ENCODE peak calls at places on chromosomes 3 and 15, in six cellular contexts. J is astrocyte of the spinal cord, C is BJ, A is upper lobe of right lung, I is HepG2, N is cardiac muscle cell. M is an unnamed sample.

GRCh38 chr3:58575986-58576652 is 1.1 kb downstream of the FAM107A start:
- DNase-seq in J (no peak), C (no peak), A (no peak), I (no peak), N (peak; percentile 60), M (no peak)

GRCh38 chr15:25535866-25536265 is 97.0 kb upstream of the UBE3A start:
- DNase-seq in J (no peak), C (no peak), A (no peak), I (no peak), N (no peak), M (no peak)

GRCh38 chr15:65981837-65982696 is 112.8 kb downstream of the RAB11A start:
- DNase-seq in J (no peak), C (no peak), A (peak; percentile 72), I (peak; percentile 18), N (no peak), M (no peak)

GRCh38 chr15:31303434-31304073 is 23.1 kb upstream of the KLF13 start:
- DNase-seq in J (no peak), C (no peak), A (peak; percentile 76), I (no peak), N (peak; percentile 23), M (no peak)

GRCh38 chr3:126895178-126896066 is 87.5 kb upstream of the PLXNA1 start:
- DNase-seq in J (no peak), C (no peak), A (no peak), I (no peak), N (peak; percentile 29), M (no peak)

GRCh38 chr3:113654310-113654709 is 42.1 kb downstream of the USF3 start:
- DNase-seq in J (no peak), C (no peak), A (no peak), I (no peak), N (no peak), M (no peak)

GRCh38 chr3:112605285-112605684 is 35.7 kb downstream of the CCDC80 start:
- DNase-seq in J (peak; percentile 99), C (peak; percentile 55), A (no peak), I (no peak), N (peak; percentile 94), M (no peak)

GRCh38 chr3:52099006-52099405 is 42.6 kb upstream of the DUSP7 start:
- DNase-seq in J (no peak), C (no peak), A (peak; percentile 81), I (peak; percentile 38), N (no peak), M (no peak)

GRCh38 chr3:167033866-167034265 is 346.2 kb downstream of the ZBBX start:
- DNase-seq in J (no peak), C (no peak), A (no peak), I (no peak), N (no peak), M (no peak)

GRCh38 chr3:112685435-112685834 is 44.5 kb upstream of the CCDC80 start:
- DNase-seq in J (peak; percentile 75), C (peak; percentile 86), A (no peak), I (no peak), N (no peak), M (no peak)

GRCh38 chr3:151940481-151940880 is 67.0 kb downstream of the SUCNR1 start:
- DNase-seq in J (no peak), C (no peak), A (no peak), I (no peak), N (no peak), M (no peak)

GRCh38 chr3:113620091-113620490 is 76.4 kb downstream of the USF3 start:
- DNase-seq in J (no peak), C (no peak), A (no peak), I (no peak), N (no peak), M (no peak)

GRCh38 chr3:188687389-188687788 is 484.4 kb upstream of the TPRG1 start:
- DNase-seq in J (peak; percentile 83), C (peak; percentile 34), A (no peak), I (no peak), N (peak; percentile 49), M (no peak)
- TF ChIP-seq CTCF in J (peak; percentile 47), C (peak; percentile 38), A (peak; percentile 11), I (no peak), N (peak; percentile 27), M (peak; percentile 47)

GRCh38 chr3:122562923-122563716 is 980 bp downstream of the PARP9 start:
- DNase-seq in J (no peak), C (no peak), A (no peak), I (no peak), N (peak; percentile 8), M (no peak)
- H3K4me3 ChIP-seq in J (peak overlapping the region; percentile 64), C (peak overlapping the region; percentile 85), A (peak overlapping the region; percentile 86), I (peak overlapping the region; percentile 82), N (no peak overlapping the region), M (peak overlapping the region; percentile 72)

GRCh38 chr15:101228313-101228712 is 23.5 kb downstream of the CHSY1 start:
- DNase-seq in J (no peak), C (no peak), A (no peak), I (no peak), N (no peak), M (no peak)

GRCh38 chr15:101239724-101240136 is 12.1 kb downstream of the CHSY1 start:
- DNase-seq in J (no peak), C (no peak), A (no peak), I (no peak), N (no peak), M (no peak)

GRCh38 chr15:101232677-101233076 is 19.2 kb downstream of the CHSY1 start:
- DNase-seq in J (no peak), C (no peak), A (no peak), I (no peak), N (no peak), M (no peak)

GRCh38 chr15:101237161-101237775 is 14.6 kb downstream of the CHSY1 start:
- DNase-seq in J (no peak), C (no peak), A (no peak), I (no peak), N (peak; percentile 68), M (no peak)

GRCh38 chr15:101233651-101234281 is 18.1 kb downstream of the CHSY1 start:
- DNase-seq in J (no peak), C (no peak), A (no peak), I (no peak), N (no peak), M (no peak)
- TF ChIP-seq CTCF in J (no peak), C (no peak), A (no peak), I (no peak), N (no peak), M (no peak)

DNA sequence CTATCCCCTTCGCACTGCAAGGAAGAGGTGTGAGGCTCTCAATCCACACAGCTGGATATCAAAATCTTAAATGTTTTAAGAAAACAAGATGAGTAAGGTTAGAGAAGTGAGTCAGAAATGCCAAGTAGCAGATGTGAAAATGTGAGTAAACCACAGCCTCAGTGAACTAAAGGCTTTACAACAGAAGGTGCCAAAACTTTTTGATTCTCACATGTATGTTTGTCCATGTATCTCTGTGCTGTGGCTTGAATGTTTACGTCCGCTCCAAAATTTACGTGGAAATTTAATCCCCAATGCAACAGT is 126.8 kb upstream of the PFN2 start:
- DNase-seq in J (peak; percentile 78), C (no peak), A (no peak), I (no peak), N (peak; percentile 43), M (no peak)
- H3K4me3 ChIP-seq in J (no peak overlapping the region), C (no peak overlapping the region), A (no peak overlapping the region), I (no peak overlapping the region), N (no peak overlapping the region), M (no peak overlapping the region)

DNA sequence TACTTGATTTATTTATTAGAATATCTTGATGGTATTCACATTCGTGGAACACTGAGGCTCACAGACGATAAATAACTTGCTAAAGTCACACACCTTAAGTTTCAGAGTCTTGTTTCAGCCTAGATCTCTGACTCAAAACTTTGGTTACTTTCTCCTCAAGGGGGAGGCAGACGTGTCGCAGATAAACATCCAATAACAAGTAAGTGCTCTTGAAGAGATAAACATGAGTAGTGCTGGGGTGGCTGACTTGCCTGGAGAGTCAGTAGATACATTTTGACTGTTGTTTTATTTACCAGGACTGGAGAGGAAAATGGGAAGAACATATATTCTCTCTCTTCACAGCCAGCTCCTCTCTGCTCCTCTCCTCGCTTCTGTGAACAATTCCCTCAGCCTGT is 31.3 kb downstream of the FBXO45 start:
- DNase-seq in J (no peak), C (no peak), A (no peak), I (no peak), N (no peak), M (no peak)
- TF ChIP-seq CTCF in J (no peak), C (no peak), A (no peak), I (no peak), N (no peak), M (no peak)

DNA sequence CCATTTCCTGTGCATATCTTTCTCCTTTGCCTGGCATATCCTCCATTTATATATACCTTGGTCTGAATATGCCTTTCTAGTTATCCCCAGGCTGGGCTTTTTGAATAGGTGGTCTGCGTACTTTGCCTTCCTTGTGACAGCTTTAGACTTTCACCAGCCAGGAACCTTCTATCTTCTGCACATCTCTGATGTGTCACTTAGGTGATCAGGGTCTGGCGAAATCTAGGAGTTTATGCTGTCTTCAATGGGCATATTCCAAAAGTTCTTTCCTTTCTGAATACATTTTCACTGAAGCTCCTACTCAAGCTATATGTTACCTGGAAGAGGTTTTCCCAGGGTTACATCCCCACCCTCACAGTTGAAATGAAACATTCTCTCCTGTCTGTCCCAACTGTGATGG is 27.8 kb upstream of the ST3GAL6 start:
- DNase-seq in J (no peak), C (no peak), A (no peak), I (no peak), N (no peak), M (no peak)
- H3K4me3 ChIP-seq in J (no peak overlapping the region), C (no peak overlapping the region), A (no peak overlapping the region), I (no peak overlapping the region), N (peak overlapping the region; percentile 76), M (no peak overlapping the region)

GRCh38 chr3:11662392-11662990 is 18.8 kb upstream of the VGLL4 start:
- DNase-seq in J (peak; percentile 7), C (no peak), A (no peak), I (peak; percentile 29), N (peak; percentile 43), M (no peak)
- TF ChIP-seq CTCF in J (peak; percentile 50), C (peak; percentile 53), A (peak; percentile 24), I (peak; percentile 27), N (peak; percentile 49), M (peak; percentile 47)

DNA sequence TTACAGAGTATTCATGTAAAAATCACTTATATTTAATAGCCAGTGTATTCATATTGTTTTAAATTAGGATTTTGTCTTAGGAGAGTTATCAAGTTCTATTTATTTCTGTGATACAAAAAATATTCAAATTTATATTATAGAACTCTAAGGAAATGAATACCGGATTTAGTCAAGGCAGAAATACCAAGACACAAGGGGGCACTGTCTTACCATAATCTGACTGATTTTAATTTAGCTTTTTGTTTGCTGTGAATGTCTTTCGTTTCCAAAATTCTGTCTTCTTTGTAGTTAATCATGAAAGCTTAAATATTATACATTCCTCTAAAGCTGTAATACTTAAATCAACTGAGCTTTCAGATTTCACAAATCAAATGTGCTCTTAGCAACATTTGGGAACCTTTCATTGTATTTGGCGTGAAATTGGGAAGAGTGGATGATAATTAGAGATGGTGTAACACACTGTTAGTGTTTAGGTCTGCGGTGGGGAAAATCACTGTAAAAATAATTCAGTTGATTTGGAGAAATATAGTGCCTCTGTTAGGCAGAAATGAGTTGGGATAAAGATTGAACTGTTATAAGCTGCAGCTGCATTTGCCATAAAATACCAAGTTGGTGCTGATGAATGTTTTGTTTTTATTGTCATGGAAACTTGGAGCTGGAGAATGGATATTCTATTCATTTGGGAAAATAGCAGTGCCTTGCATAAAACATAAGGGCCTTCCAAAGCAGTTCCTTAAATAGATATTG is 228.1 kb downstream of the TCF12 start:
- DNase-seq in J (peak; percentile 73), C (no peak), A (no peak), I (peak; percentile 9), N (peak; percentile 81), M (no peak)
- H3K4me3 ChIP-seq in J (no peak overlapping the region), C (no peak overlapping the region), A (no peak overlapping the region), I (no peak overlapping the region), N (no peak overlapping the region), M (no peak overlapping the region)